ENCODE peak calls at places on chromosomes 12 and 14, in five cellular contexts. K is AML-193, D is right lobe of liver, Z is GM23338, N is left ventricle myocardium inferior. Y is an unnamed sample.

GRCh38 chr12:6044082-6044481 is 80.4 kb downstream of the VWF start:
- DNase-seq in K (no peak), D (no peak), Z (no peak), N (no peak), Y (no peak)

GRCh38 chr14:81464253-81465001 is 64.3 kb upstream of the STON2 start:
- DNase-seq in K (peak), D (no peak), Z (peak), N (no peak), Y (peak)

GRCh38 chr12:59595557-59596231 is at the start of gene SLC16A7:
- DNase-seq in K (peak), D (peak), Z (peak), N (peak), Y (peak)

GRCh38 chr14:96363751-96364336 is 518 bp downstream of the GSKIP start:
- DNase-seq in K (no peak), D (peak), Z (peak), N (no peak), Y (peak)

GRCh38 chr12:71876400-71876799 is 36.8 kb downstream of the TBC1D15 start:
- DNase-seq in K (no peak), D (no peak), Z (no peak), N (no peak), Y (no peak)

GRCh38 chr14:57712101-57712500 is 153.8 kb downstream of the SLC35F4 start:
- DNase-seq in K (no peak), D (no peak), Z (no peak), N (no peak), Y (no peak)

GRCh38 chr14:50319721-50320120 is 7.6 kb downstream of the DMAC2L start:
- DNase-seq in K (no peak), D (no peak), Z (no peak), N (no peak), Y (no peak)

GRCh38 chr12:120263725-120264040 is 1.8 kb downstream of the PXN start:
- DNase-seq in K (no peak), D (no peak), Z (no peak), N (no peak), Y (no peak)

GRCh38 chr14:26190644-26191043 is 407.2 kb downstream of the NOVA1 start:
- DNase-seq in K (no peak), D (no peak), Z (no peak), N (no peak), Y (no peak)

GRCh38 chr12:12717586-12718381 is 616 bp downstream of the CDKN1B start:
- DNase-seq in K (peak), D (peak), Z (peak), N (peak), Y (peak)

GRCh38 chr14:72962829-72963312 is 36.6 kb downstream of the DCAF4 start:
- DNase-seq in K (no peak), D (no peak), Z (peak), N (no peak), Y (peak)

GRCh38 chr12:45477526-45477925 is 252.0 kb upstream of the ARID2 start:
- DNase-seq in K (no peak), D (no peak), Z (no peak), N (no peak), Y (no peak)

GRCh38 chr12:71045781-71046180 is 112.0 kb downstream of the TSPAN8 start:
- DNase-seq in K (no peak), D (no peak), Z (no peak), N (no peak), Y (no peak)

GRCh38 chr12:131274061-131274460 is 320.4 kb downstream of the ADGRD1 start:
- DNase-seq in K (no peak), D (no peak), Z (no peak), N (no peak), Y (no peak)

GRCh38 chr12:104782296-104782695 is 175.8 kb downstream of the SLC41A2 start:
- DNase-seq in K (no peak), D (no peak), Z (no peak), N (no peak), Y (no peak)

GRCh38 chr12:47422656-47423055 is 283.2 kb downstream of the RPAP3 start:
- DNase-seq in K (no peak), D (no peak), Z (no peak), N (no peak), Y (no peak)

GRCh38 chr14:39431416-39432178 is 636 bp downstream of the FBXO33 start:
- DNase-seq in K (peak), D (peak), Z (peak), N (peak), Y (peak)

GRCh38 chr14:33848009-33848408 is 102.9 kb downstream of the EGLN3 start:
- DNase-seq in K (no peak), D (no peak), Z (no peak), N (no peak), Y (no peak)

GRCh38 chr12:119176267-119177055 is 2.3 kb upstream of the HSPB8 start:
- DNase-seq in K (no peak), D (peak), Z (peak), N (peak), Y (no peak)

GRCh38 chr14:43123544-43123943 is 1383.5 kb downstream of the FSCB start:
- DNase-seq in K (no peak), D (no peak), Z (no peak), N (no peak), Y (no peak)

GRCh38 chr14:31320216-31320615 is 100.1 kb downstream of the HEATR5A start:
- DNase-seq in K (no peak), D (no peak), Z (no peak), N (peak), Y (no peak)

GRCh38 chr14:105394714-105395537 is 3.4 kb upstream of the TEX22 start:
- DNase-seq in K (no peak), D (no peak), Z (no peak), N (no peak), Y (no peak)

GRCh38 chr14:46985529-46986137 is 334.1 kb upstream of the RPL10L start:
- DNase-seq in K (no peak), D (no peak), Z (peak), N (no peak), Y (no peak)

GRCh38 chr14:100307215-100308111 is 1.2 kb upstream of the SLC25A29 start:
- DNase-seq in K (no peak), D (no peak), Z (peak), N (no peak), Y (peak)

GRCh38 chr14:68526420-68527105 is 266.3 kb downstream of the ZFP36L1 start:
- DNase-seq in K (no peak), D (peak), Z (no peak), N (no peak), Y (no peak)

GRCh38 chr12:126437934-126438333 is 1372.7 kb downstream of the AACS start:
- DNase-seq in K (no peak), D (no peak), Z (no peak), N (no peak), Y (no peak)

GRCh38 chr14:56180754-56181542 is 62.7 kb downstream of the PELI2 start:
- DNase-seq in K (no peak), D (no peak), Z (no peak), N (no peak), Y (no peak)

GRCh38 chr12:50533203-50533584 is 28.4 kb downstream of the DIP2B start:
- DNase-seq in K (no peak), D (no peak), Z (no peak), N (no peak), Y (no peak)

GRCh38 chr12:42846782-42847181 is 257.2 kb upstream of the PRICKLE1 start:
- DNase-seq in K (no peak), D (no peak), Z (no peak), N (no peak), Y (no peak)

GRCh38 chr14:102540310-102541028 is 30.9 kb upstream of the ANKRD9 start:
- DNase-seq in K (no peak), D (no peak), Z (no peak), N (no peak), Y (no peak)

GRCh38 chr12:46763230-46763629 is 62.6 kb downstream of the SLC38A4 start:
- DNase-seq in K (no peak), D (no peak), Z (no peak), N (no peak), Y (no peak)

GRCh38 chr12:68334136-68334535 is 2.0 kb upstream of the MDM1 start:
- DNase-seq in K (peak), D (peak), Z (peak), N (no peak), Y (no peak)